ENCODE peak calls at places on chromosome 6, in nine cellular contexts. H is H54, A is spleen, L is tibial nerve, Y is ovary, D is adrenal gland, U is IMR-90, K is prostate gland, V is GM12892. T is an unnamed sample.

GRCh38 chr6:166626177-166627038 is 643 bp downstream of the RPS6KA2 start:
- DNase-seq in V (no peak), A (peak), Y (peak), H (no peak), U (peak), D (no peak), K (no peak), L (peak), T (peak)

GRCh38 chr6:39568896-39569295 is 156.3 kb downstream of the KIF6 start:
- DNase-seq in H (no peak), V (no peak), A (no peak), K (no peak), L (no peak), Y (no peak), D (no peak), U (peak), T (no peak)

GRCh38 chr6:38525888-38526287 is 113.8 kb downstream of the BTBD9 start:
- DNase-seq in Y (no peak), H (no peak), A (no peak), D (no peak), K (no peak), U (no peak), V (no peak), L (no peak), T (no peak)

GRCh38 chr6:134372603-134373281 is 54.8 kb upstream of the SGK1 start:
- DNase-seq in V (no peak), L (peak), A (no peak), K (peak), D (peak), H (no peak), U (peak), Y (no peak), T (peak)

GRCh38 chr6:82785206-82785605 is 280.4 kb downstream of the UBE3D start:
- DNase-seq in U (no peak), V (no peak), Y (no peak), A (no peak), D (no peak), K (no peak), L (no peak), H (no peak), T (no peak)

GRCh38 chr6:157669747-157670216 is 153.3 kb upstream of the SNX9 start:
- DNase-seq in K (peak), L (peak), V (no peak), H (peak), D (peak), U (peak), Y (peak), A (peak), T (peak)

GRCh38 chr6:18326980-18327379 is 60.2 kb upstream of the RNF144B start:
- DNase-seq in D (no peak), K (peak), L (no peak), U (no peak), H (no peak), A (no peak), Y (no peak), V (no peak), T (no peak)

GRCh38 chr6:92050216-92050615 is 1369.1 kb downstream of the EPHA7 start:
- DNase-seq in L (no peak), D (no peak), U (no peak), Y (no peak), A (no peak), K (no peak), V (no peak), H (no peak), T (no peak)

GRCh38 chr6:150352321-150353296 is 16.2 kb upstream of the IYD start:
- DNase-seq in U (peak), A (no peak), D (no peak), H (no peak), K (no peak), L (no peak), V (no peak), Y (no peak), T (no peak)

GRCh38 chr6:134187751-134188150 is 130.2 kb downstream of the SGK1 start:
- DNase-seq in V (no peak), D (no peak), Y (no peak), H (no peak), K (no peak), A (no peak), U (no peak), L (no peak), T (no peak)

GRCh38 chr6:4253604-4254211 is 118.3 kb upstream of the ECI2 start:
- DNase-seq in Y (no peak), H (peak), D (peak), K (peak), L (peak), U (peak), A (no peak), V (no peak), T (no peak)

GRCh38 chr6:98845201-98846020 is 11.0 kb downstream of the POU3F2 start:
- DNase-seq in V (no peak), K (peak), U (peak), Y (peak), A (peak), L (peak), D (peak), H (peak), T (peak)

GRCh38 chr6:44257007-44257752 is at the start of gene SLC35B2:
- DNase-seq in V (peak), D (peak), L (peak), K (peak), H (peak), Y (peak), U (peak), A (peak), T (peak)

GRCh38 chr6:150150458-150150820 is 7.6 kb downstream of the PPP1R14C start:
- DNase-seq in D (no peak), U (no peak), L (no peak), K (no peak), A (no peak), Y (no peak), H (no peak), V (no peak), T (no peak)

GRCh38 chr6:170296746-170297576 is 6.1 kb upstream of the DLL1 start:
- DNase-seq in H (no peak), A (no peak), K (no peak), V (no peak), D (no peak), L (no peak), Y (no peak), U (no peak), T (no peak)

GRCh38 chr6:52990342-52990741 is 4.7 kb downstream of the GSTA4 start:
- DNase-seq in D (no peak), H (no peak), A (no peak), K (no peak), U (peak), L (no peak), Y (no peak), V (no peak), T (no peak)

GRCh38 chr6:81003156-81003555 is 749.3 kb downstream of the TENT5A start:
- DNase-seq in D (no peak), L (no peak), Y (no peak), V (no peak), H (no peak), K (no peak), A (no peak), U (no peak), T (no peak)

GRCh38 chr6:162964703-162965140 is 236.9 kb downstream of the PACRG start:
- DNase-seq in V (no peak), U (peak), H (peak), K (no peak), A (no peak), L (peak), Y (no peak), D (no peak), T (no peak)

GRCh38 chr6:169233181-169233580 is 20.5 kb downstream of the THBS2 start:
- DNase-seq in A (no peak), V (no peak), Y (no peak), D (no peak), K (no peak), U (no peak), H (no peak), L (no peak), T (no peak)

GRCh38 chr6:56356431-56356830 is 109.1 kb upstream of the COL21A1 start:
- DNase-seq in A (no peak), Y (no peak), V (no peak), K (no peak), H (no peak), U (peak), L (no peak), D (no peak), T (no peak)

GRCh38 chr6:165729307-165729936 is 66.4 kb upstream of the PDE10A start:
- DNase-seq in D (peak), U (peak), K (no peak), H (peak), A (no peak), Y (no peak), V (peak), L (peak), T (peak)

GRCh38 chr6:162244031-162244430 is 483.5 kb downstream of the PRKN start:
- DNase-seq in A (no peak), L (no peak), V (no peak), H (no peak), K (no peak), U (no peak), Y (no peak), D (no peak), T (no peak)

GRCh38 chr6:149897855-149898744 is at the start of gene RAET1E:
- DNase-seq in L (no peak), U (no peak), K (no peak), Y (no peak), A (no peak), H (no peak), V (no peak), D (no peak), T (no peak)

GRCh38 chr6:3484240-3484639 is 27.4 kb upstream of the SLC22A23 start:
- DNase-seq in V (no peak), H (peak), D (no peak), U (peak), Y (no peak), L (no peak), K (no peak), A (no peak), T (peak)

GRCh38 chr6:162862462-162862861 is 134.7 kb downstream of the PACRG start:
- DNase-seq in K (no peak), V (no peak), D (no peak), A (no peak), Y (no peak), U (no peak), L (no peak), H (no peak), T (no peak)

DNA sequence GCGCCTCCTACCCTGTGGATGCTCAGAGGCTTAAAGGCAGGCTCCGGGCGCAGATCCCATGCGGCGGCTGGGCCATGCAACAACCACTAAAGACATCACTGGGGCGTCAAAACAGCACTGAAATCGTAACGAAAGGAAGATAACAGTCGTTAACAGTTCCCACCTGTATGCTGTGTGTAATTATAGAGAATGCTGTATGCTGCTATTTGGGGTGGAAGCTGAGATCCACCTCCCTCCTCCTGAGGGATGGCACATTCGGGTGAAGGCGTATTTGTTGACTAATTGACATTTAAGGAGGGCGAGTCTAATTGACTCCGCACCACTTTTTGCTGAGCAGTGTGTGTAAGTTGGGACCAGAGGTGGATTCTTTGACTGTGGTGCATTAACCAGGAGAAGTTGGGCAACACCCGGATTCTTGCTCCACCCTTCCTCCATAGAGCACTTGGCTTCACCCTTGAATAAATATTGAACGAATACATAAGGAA is 687 bp downstream of the SLC35A1 start:
- DNase-seq in K (peak), A (no peak), V (no peak), D (no peak), U (peak), L (no peak), H (peak), Y (no peak), T (peak)
- TF ChIP-seq POLR2A in K (no peak), A (no peak), V (no peak), D (no peak), U (no peak), L (no peak), H (no peak), Y (no peak), T (no peak)

GRCh38 chr6:66992660-66993059 is 1285.6 kb upstream of the EYS start:
- DNase-seq in L (no peak), K (no peak), Y (no peak), D (no peak), V (no peak), H (no peak), A (no peak), U (no peak), T (no peak)
- TF ChIP-seq POLR2A in L (no peak), K (no peak), Y (no peak), D (no peak), V (no peak), H (no peak), A (no peak), U (no peak), T (no peak)

DNA sequence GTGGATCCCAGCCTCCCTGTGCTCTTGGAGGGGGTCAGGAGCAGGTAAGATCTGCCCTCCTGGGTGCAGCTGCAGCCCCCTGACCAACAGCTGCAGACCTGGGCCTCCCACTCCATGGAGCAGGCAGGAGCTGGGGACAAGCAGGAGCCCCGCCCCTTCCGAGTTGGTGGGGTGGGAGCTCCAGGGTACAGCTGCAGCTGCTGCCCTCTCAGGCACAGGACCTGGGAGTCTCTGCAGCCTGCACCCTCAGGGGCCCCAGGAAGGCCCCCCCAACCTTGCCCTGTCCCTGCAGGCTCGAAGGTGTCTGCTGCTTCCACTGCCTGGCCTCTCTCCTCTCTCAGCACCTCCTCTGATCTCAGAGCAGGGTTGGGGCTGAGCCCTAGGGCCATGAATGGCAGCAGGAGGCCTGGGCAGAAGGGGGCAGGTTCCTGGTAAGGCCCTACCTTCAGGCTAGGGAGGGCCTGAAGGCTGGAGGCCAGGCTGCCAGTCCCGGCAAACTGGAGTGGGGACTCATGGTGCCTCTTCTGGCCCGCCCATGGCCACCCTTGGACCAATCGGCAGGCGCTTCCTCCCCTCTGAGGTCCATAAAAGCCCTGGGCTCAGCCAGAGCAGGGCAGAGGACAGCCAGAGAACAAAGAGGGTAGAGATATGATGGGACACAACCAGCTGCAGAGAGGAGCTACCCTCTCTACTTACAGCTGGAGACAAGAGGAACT is 8.0 kb upstream of the PACSIN1 start:
- DNase-seq in Y (no peak), U (no peak), H (no peak), D (no peak), L (no peak), V (no peak), A (peak), K (no peak), T (no peak)
- TF ChIP-seq POLR2A in Y (no peak), U (no peak), H (no peak), D (no peak), L (no peak), V (no peak), A (no peak), K (no peak), T (no peak)

GRCh38 chr6:89940225-89941027 is 46.2 kb downstream of the GJA10 start:
- DNase-seq in K (peak), A (no peak), L (peak), Y (peak), H (peak), V (peak), D (peak), U (peak), T (peak)
- TF ChIP-seq POLR2A in K (no peak), A (no peak), L (no peak), Y (no peak), H (no peak), V (no peak), D (no peak), U (no peak), T (no peak)

GRCh38 chr6:26473758-26474438 is 16.1 kb downstream of the BTN2A1 start:
- DNase-seq in A (peak), Y (peak), V (peak), H (peak), L (peak), D (peak), U (peak), K (peak), T (peak)
- TF ChIP-seq POLR2A in A (peak), Y (peak), V (peak), H (peak), L (peak), D (peak), U (peak), K (peak), T (peak)

GRCh38 chr6:29946787-29947186 is 4.5 kb downstream of the HLA-A start:
- DNase-seq in U (no peak), V (no peak), H (no peak), K (no peak), D (no peak), L (no peak), A (no peak), Y (no peak), T (no peak)

GRCh38 chr6:29947292-29947980 is 5.1 kb downstream of the HLA-A start:
- DNase-seq in Y (no peak), A (no peak), H (no peak), K (no peak), D (no peak), L (no peak), U (no peak), V (no peak), T (no peak)

GRCh38 chr6:29946380-29946779 is 4.0 kb downstream of the HLA-A start:
- DNase-seq in K (no peak), V (no peak), A (no peak), D (no peak), U (no peak), H (no peak), L (no peak), Y (no peak), T (no peak)

GRCh38 chr6:29943053-29943966 is 978 bp downstream of the HLA-A start:
- DNase-seq in Y (no peak), K (no peak), V (no peak), H (no peak), L (no peak), D (no peak), U (no peak), A (peak), T (no peak)

DNA sequence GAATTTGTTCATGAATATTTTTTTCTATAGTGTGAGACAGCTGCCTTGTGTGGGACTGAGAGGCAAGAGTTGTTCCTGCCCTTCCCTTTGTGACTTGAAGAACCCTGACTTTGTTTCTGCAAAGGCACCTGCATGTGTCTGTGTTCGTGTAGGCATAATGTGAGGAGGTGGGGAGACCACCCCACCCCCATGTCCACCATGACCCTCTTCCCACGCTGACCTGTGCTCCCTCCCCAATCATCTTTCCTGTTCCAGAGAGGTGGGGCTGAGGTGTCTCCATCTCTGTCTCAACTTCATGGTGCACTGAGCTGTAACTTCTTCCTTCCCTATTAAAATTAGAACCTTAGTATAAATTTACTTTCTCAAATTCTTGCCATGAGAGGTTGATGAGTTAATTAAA is 3.1 kb downstream of the HLA-A start:
- DNase-seq in K (no peak), H (no peak), D (no peak), V (no peak), A (no peak), Y (no peak), U (no peak), L (no peak), T (no peak)
- TF ChIP-seq POLR2A in K (no peak), H (no peak), D (no peak), V (no peak), A (no peak), Y (no peak), U (no peak), L (no peak), T (no peak)

DNA sequence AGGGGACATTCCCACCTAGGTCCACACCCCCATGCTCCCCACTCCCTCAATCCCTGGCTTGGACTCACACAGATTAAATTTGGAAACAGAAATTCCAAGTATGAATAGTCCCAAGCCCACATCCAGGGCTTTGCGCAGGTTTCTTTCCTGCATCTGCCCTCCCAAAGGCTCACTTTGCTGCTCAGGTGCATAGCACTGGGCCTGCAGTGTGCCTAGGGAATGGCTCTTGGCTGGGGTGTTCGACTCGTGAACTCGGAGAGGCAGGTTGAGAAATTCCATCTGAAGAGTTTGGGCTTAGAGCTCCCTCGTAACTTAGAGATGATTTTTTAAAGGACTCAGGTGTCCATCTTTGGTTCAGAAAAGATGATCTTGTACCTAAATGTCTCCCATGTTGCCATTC is 14.8 kb upstream of the SF3B5 start:
- DNase-seq in Y (no peak), V (no peak), K (no peak), A (no peak), D (no peak), L (no peak), H (no peak), U (no peak), T (no peak)
- TF ChIP-seq POLR2A in Y (no peak), V (no peak), K (no peak), A (no peak), D (no peak), L (no peak), H (no peak), U (no peak), T (no peak)

GRCh38 chr6:130008236-130008873 is 10.0 kb upstream of the L3MBTL3 start:
- DNase-seq in A (no peak), D (no peak), K (peak), U (no peak), H (no peak), L (no peak), Y (no peak), V (no peak), T (no peak)

GRCh38 chr6:130010387-130010786 is 8.0 kb upstream of the L3MBTL3 start:
- DNase-seq in A (no peak), Y (no peak), H (no peak), K (no peak), L (no peak), V (no peak), D (no peak), U (no peak), T (no peak)

GRCh38 chr6:130012728-130013127 is 5.7 kb upstream of the L3MBTL3 start:
- DNase-seq in H (no peak), U (no peak), L (no peak), D (no peak), Y (no peak), V (no peak), A (no peak), K (no peak), T (no peak)

DNA sequence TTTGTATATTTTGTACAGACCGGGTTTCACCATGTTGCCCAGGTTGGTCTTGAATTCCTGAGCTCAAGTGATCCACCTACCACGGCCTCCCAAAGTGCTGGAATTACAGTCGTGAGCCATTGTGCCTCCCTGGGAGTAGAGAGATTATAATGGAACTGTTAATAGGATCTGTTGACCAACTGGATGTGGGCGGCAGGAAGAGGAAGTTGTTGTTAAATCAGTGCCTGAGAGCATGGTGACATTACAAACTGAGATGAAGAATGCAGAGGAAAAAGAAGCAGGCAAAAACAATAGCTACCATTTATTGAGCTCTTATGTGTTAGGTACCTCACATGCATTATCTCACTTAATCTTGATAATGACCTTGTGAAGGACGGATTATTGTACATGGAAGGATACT is 9.2 kb upstream of the L3MBTL3 start:
- DNase-seq in Y (no peak), V (no peak), L (no peak), U (no peak), K (no peak), D (no peak), A (no peak), H (no peak), T (no peak)
- TF ChIP-seq POLR2A in Y (no peak), V (no peak), L (no peak), U (no peak), K (no peak), D (no peak), A (no peak), H (no peak), T (no peak)

GRCh38 chr6:5671162-5671561 is 335.6 kb downstream of the NRN1 start:
- DNase-seq in H (no peak), A (no peak), L (peak), K (no peak), D (no peak), U (peak), Y (no peak), V (no peak), T (peak)
- TF ChIP-seq POLR2A in H (no peak), A (no peak), L (no peak), K (no peak), D (no peak), U (no peak), Y (no peak), V (no peak), T (peak)